ENCODE peak calls at places on chromosomes 2 and 18, in seven cellular contexts. R is choroid plexus epithelial cell, X is NCI-H345, U is SJCRH30, Y is left ventricle myocardium inferior, L is sciatic nerve, Z is mesendoderm. C is an unnamed sample.

GRCh38 chr2:46067501-46068292 is 229.5 kb upstream of the EPAS1 start:
- DNase-seq in R (peak), X (no peak), U (peak), Y (no peak), L (no peak), Z (peak), C (no peak)

GRCh38 chr18:45764000-45764686 is 40.2 kb downstream of the SLC14A1 start:
- DNase-seq in R (no peak), X (no peak), U (no peak), Y (no peak), L (no peak), Z (no peak), C (no peak)

GRCh38 chr2:175203621-175204496 is 22.3 kb upstream of the ATP5MC3 start:
- DNase-seq in R (peak), X (peak), U (peak), Y (no peak), L (peak), Z (peak), C (no peak)

GRCh38 chr2:31297751-31298150 is 63.8 kb downstream of the EHD3 start:
- DNase-seq in R (no peak), X (no peak), U (no peak), Y (no peak), L (no peak), Z (no peak), C (no peak)

GRCh38 chr2:132774189-132774588 is 104.2 kb upstream of the LYPD1 start:
- DNase-seq in R (no peak), X (no peak), U (no peak), Y (no peak), L (no peak), Z (no peak), C (no peak)

GRCh38 chr2:231052494-231053451 is 3.9 kb upstream of the PSMD1 start:
- DNase-seq in R (peak), X (peak), U (peak), Y (peak), L (peak), Z (peak), C (peak)

GRCh38 chr2:84631047-84631446 is 114.7 kb downstream of the DNAH6 start:
- DNase-seq in R (peak), X (peak), U (peak), Y (no peak), L (no peak), Z (peak), C (no peak)

GRCh38 chr2:219124379-219125110 is 36.1 kb downstream of the NHEJ1 start:
- DNase-seq in R (peak), X (no peak), U (no peak), Y (no peak), L (no peak), Z (peak), C (peak)

GRCh38 chr2:146317959-146318358 is 1526.9 kb upstream of the ACVR2A start:
- DNase-seq in R (peak), X (no peak), U (no peak), Y (no peak), L (no peak), Z (no peak), C (no peak)

GRCh38 chr18:76968073-76968472 is 145.7 kb downstream of the ZNF236 start:
- DNase-seq in R (no peak), X (no peak), U (no peak), Y (no peak), L (no peak), Z (peak), C (no peak)

GRCh38 chr2:82790277-82791021 is 1668.6 kb downstream of the SUCLG1 start:
- DNase-seq in R (peak), X (no peak), U (peak), Y (no peak), L (no peak), Z (no peak), C (no peak)

GRCh38 chr18:13103366-13103765 is 112.2 kb downstream of the CEP192 start:
- DNase-seq in R (peak), X (no peak), U (no peak), Y (no peak), L (no peak), Z (no peak), C (no peak)

GRCh38 chr2:165985120-165985519 is 31.5 kb upstream of the TTC21B start:
- DNase-seq in R (no peak), X (no peak), U (no peak), Y (no peak), L (no peak), Z (no peak), C (no peak)

C was measured in CMK.